ENCODE peak calls at places on chromosomes 5 and 9, in eight cellular contexts. S is endothelial cell, K is AG10803, F is tibial artery, Z is brain microvascular endothelial cell, Y is OCI-LY7, T is nephron progenitor cell, I is progenitor cell of endocrine pancreas. J is an unnamed sample.

GRCh38 chr5:43113546-43113945 is 7.2 kb upstream of the ZNF131 start:
- DNase-seq in K (no peak), Z (no peak), I (no peak), Y (no peak), F (no peak), T (no peak), S (no peak), J (no peak)

GRCh38 chr5:79526928-79527327 is 13.0 kb upstream of the HOMER1 start:
- DNase-seq in T (no peak), K (no peak), Z (no peak), Y (no peak), S (no peak), F (no peak), I (no peak), J (no peak)

GRCh38 chr5:944992-945685 is 52.5 kb downstream of the TRIP13 start:
- DNase-seq in S (no peak), I (no peak), T (no peak), K (no peak), F (no peak), Z (no peak), Y (no peak), J (no peak)

GRCh38 chr9:93673271-93673843 is 97.0 kb downstream of the PHF2 start:
- DNase-seq in Z (no peak), I (peak; percentile 5), T (no peak), S (peak; percentile 2), Y (no peak), K (peak; percentile 20), F (peak; percentile 55), J (no peak)

GRCh38 chr5:16826379-16827125 is 109.5 kb downstream of the MYO10 start:
- DNase-seq in I (no peak), S (no peak), Y (no peak), Z (no peak), K (peak; percentile 37), T (no peak), F (no peak), J (no peak)

GRCh38 chr9:20506631-20507030 is 115.7 kb downstream of the MLLT3 start:
- DNase-seq in Z (no peak), I (no peak), F (no peak), Y (no peak), T (no peak), K (no peak), S (no peak), J (no peak)

GRCh38 chr9:88880194-88880593 is 111.1 kb upstream of the S1PR3 start:
- DNase-seq in Y (no peak), F (no peak), T (no peak), Z (no peak), K (no peak), S (no peak), I (no peak), J (no peak)

GRCh38 chr9:70578720-70579119 is 164.3 kb upstream of the KLF9 start:
- DNase-seq in I (no peak), T (no peak), F (no peak), Y (peak; percentile 2), K (no peak), Z (no peak), S (no peak), J (no peak)

GRCh38 chr5:78467744-78468357 is 107.4 kb downstream of the SCAMP1 start:
- DNase-seq in T (no peak), I (no peak), Y (peak; percentile 70), Z (peak; percentile 12), F (no peak), S (no peak), K (peak; percentile 62), J (no peak)

GRCh38 chr9:105132576-105132975 is 111.9 kb upstream of the SLC44A1 start:
- DNase-seq in Y (no peak), K (peak; percentile 79), S (no peak), Z (peak; percentile 90), F (no peak), T (no peak), I (no peak), J (no peak)

GRCh38 chr9:88387733-88388202 is 476 bp upstream of the SPIN1 start:
- DNase-seq in Z (peak; percentile 53), Y (no peak), K (peak; percentile 44), F (peak; percentile 72), I (no peak), T (no peak), S (peak; percentile 32), J (no peak)

GRCh38 chr5:151066920-151067319 is 13.9 kb downstream of the TNIP1 start:
- DNase-seq in S (no peak), T (no peak), K (no peak), Y (no peak), Z (no peak), I (no peak), F (no peak), J (no peak)

GRCh38 chr5:83149671-83150070 is 72.3 kb downstream of the XRCC4 start:
- DNase-seq in Z (peak; percentile 79), I (no peak), T (no peak), S (no peak), F (no peak), Y (no peak), K (no peak), J (no peak)

GRCh38 chr5:142316681-142317080 is 8.1 kb downstream of the SPRY4 start:
- DNase-seq in K (no peak), T (no peak), S (no peak), F (no peak), Y (no peak), Z (no peak), I (no peak), J (no peak)

GRCh38 chr5:98179791-98180755 is 593.4 kb upstream of the RGMB start:
- DNase-seq in K (peak; percentile 5), S (no peak), Z (peak; percentile 21), F (no peak), I (no peak), T (no peak), Y (no peak), J (no peak)

GRCh38 chr9:101601904-101602765 is 7.4 kb upstream of the PPP3R2 start:
- DNase-seq in F (no peak), I (no peak), S (peak; percentile 38), Z (peak; percentile 37), Y (peak; percentile 34), K (peak; percentile 49), T (peak; percentile 24), J (peak; percentile 27)

GRCh38 chr9:73079326-73079725 is 72.3 kb upstream of the ANXA1 start:
- DNase-seq in I (no peak), T (no peak), S (no peak), F (no peak), K (no peak), Y (peak; percentile 5), Z (no peak), J (no peak)
- TF ChIP-seq CTCF in I (peak; percentile 36), T (no peak), S (no peak), F (no peak), K (no peak), Y (peak; percentile 40), Z (no peak), J (no peak)

GRCh38 chr9:129482521-129483466 is 138.1 kb downstream of the C9orf50 start:
- DNase-seq in Y (no peak), T (peak; percentile 80), K (peak; percentile 93), I (peak; percentile 46), F (peak; percentile 96), S (peak; percentile 59), Z (peak; percentile 78), J (no peak)

GRCh38 chr9:129483467-129484324 is 137.2 kb downstream of the C9orf50 start:
- DNase-seq in K (peak; percentile 91), Y (no peak), S (no peak), F (peak; percentile 97), Z (peak; percentile 87), T (peak; percentile 50), I (no peak), J (no peak)

GRCh38 chr9:129481424-129481823 is 139.5 kb downstream of the C9orf50 start:
- DNase-seq in S (no peak), Y (no peak), K (no peak), T (no peak), F (no peak), I (no peak), Z (no peak), J (no peak)

GRCh38 chr9:129480705-129481104 is 140.2 kb downstream of the C9orf50 start:
- DNase-seq in I (no peak), F (no peak), T (no peak), K (no peak), Y (no peak), Z (no peak), S (no peak), J (no peak)

DNA sequence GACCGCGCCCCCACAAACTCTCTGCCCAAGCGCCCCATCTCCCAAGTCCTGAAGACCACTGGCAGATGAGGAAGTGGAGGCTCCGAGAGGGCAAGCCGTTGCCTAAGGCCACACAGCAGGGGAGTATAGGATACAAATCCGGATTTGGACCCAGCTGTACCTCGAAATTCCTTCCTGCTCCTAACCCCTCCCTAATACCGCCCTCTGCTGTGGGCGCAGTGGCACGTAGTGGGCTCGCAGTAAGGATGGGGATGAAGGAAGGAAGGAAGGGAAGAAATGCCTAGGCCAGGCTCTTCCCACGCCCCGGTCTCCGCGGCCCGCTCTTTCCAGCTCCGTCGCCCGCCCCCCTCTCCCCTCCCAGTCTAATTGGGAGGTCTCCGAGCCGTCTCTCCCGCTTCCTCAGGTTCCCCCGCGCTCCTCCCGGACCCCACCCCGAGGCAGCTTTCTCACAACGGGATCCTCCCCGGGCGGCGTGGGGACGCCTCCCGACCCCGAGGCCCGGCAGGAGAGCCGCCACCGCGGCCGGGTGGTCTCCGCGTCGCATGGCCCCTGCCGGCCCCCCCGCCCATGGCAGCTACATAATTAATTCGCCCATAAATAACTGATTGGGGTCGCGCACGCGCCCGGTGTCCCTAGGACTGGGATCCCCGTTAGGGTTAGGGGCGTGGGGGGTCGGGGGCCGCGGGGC is 138.9 kb downstream of the C9orf50 start:
- DNase-seq in T (no peak), S (no peak), F (peak; percentile 79), I (no peak), Z (no peak), Y (no peak), K (peak; percentile 59), J (no peak)
- TF ChIP-seq CTCF in T (no peak), S (no peak), F (peak; percentile 21), I (no peak), Z (peak; percentile 44), Y (no peak), K (peak; percentile 40), J (peak; percentile 22)

DNA sequence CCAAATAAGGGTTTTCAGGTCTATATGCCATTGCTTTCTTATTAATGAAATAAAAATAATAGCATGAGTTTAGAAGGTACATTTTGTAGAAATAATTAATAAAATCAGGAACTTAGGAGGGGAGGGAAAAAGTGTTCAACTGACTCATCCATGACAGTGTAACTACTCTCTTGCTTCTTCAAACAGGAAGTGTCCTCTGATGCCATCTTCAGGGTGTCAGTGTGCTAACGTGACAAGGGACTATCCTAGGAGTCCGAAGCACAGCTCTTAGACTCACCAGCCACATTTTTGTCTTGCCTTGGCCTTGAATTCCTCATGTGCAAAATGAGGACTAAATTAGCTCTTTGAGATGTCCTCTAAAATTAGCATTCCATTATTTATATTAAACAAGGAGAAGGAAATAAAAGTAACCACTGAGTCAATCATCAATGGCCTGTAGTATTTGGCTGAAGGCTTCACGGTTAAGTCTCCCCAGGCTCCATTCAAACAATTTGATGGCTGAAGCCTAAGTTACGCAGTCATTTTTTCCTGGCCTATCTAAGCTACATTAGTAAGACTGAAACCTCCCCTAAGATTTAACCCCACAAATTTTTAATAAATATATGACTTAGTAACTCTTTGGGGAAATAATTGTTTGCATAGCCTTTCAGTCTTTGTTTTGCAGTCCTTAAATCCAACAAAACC is 151.1 kb downstream of the ARL15 start:
- DNase-seq in K (peak; percentile 62), Z (peak; percentile 32), S (no peak), T (no peak), Y (peak; percentile 29), I (no peak), F (no peak), J (no peak)
- TF ChIP-seq CTCF in K (peak; percentile 2), Z (peak; percentile 16), S (no peak), T (no peak), Y (peak; percentile 37), I (no peak), F (no peak), J (peak; percentile 20)

GRCh38 chr9:84922051-84922450 is 252.5 kb downstream of the NTRK2 start:
- DNase-seq in S (no peak), K (no peak), Y (no peak), F (no peak), I (no peak), T (no peak), Z (no peak), J (no peak)
- TF ChIP-seq CTCF in S (no peak), K (no peak), Y (no peak), F (no peak), I (no peak), T (no peak), Z (no peak), J (no peak)

J was measured in D721Med.